ENCODE peak calls at places on chromosomes 1 and 21, in nine cellular contexts. O is lower lobe of right lung; Q is adrenal gland; L is mucosa of descending colon; P is GM23338; C is CD8-positive, alpha-beta T cell; N is cardiac muscle cell; F is colonic mucosa; S is fibroblast of the aortic adventitia. K is an unnamed sample.

GRCh38 chr1:43799656-43800629 is 92.6 kb downstream of the ST3GAL3 start:
- DNase-seq in O (no peak), F (no peak), P (no peak), Q (no peak), C (no peak), L (no peak), N (no peak), S (peak; percentile 71), K (no peak)

GRCh38 chr1:59262631-59263030 is 34.3 kb upstream of the FGGY start:
- DNase-seq in F (no peak), O (no peak), S (no peak), N (no peak), P (no peak), C (no peak), Q (no peak), L (no peak), K (no peak)

GRCh38 chr1:198523183-198523942 is 17.1 kb downstream of the ATP6V1G3 start:
- DNase-seq in O (no peak), C (no peak), L (no peak), P (no peak), F (no peak), S (no peak), N (no peak), Q (no peak), K (no peak)

GRCh38 chr1:50163674-50164073 is 55.0 kb downstream of the ELAVL4 start:
- DNase-seq in N (no peak), O (no peak), L (no peak), P (peak; percentile 65), S (no peak), Q (no peak), C (no peak), F (no peak), K (no peak)

GRCh38 chr1:111988377-111988742 is 1.1 kb downstream of the KCND3 start:
- DNase-seq in C (no peak), N (no peak), P (no peak), S (no peak), F (no peak), Q (no peak), L (no peak), O (no peak), K (no peak)

GRCh38 chr21:28627691-28628090 is 365.0 kb downstream of the LTN1 start:
- DNase-seq in O (no peak), N (no peak), F (no peak), L (no peak), P (no peak), S (peak; percentile 60), Q (no peak), C (no peak), K (no peak)

GRCh38 chr21:40416572-40416971 is 430.4 kb downstream of the DSCAM start:
- DNase-seq in L (no peak), S (no peak), P (no peak), C (no peak), N (no peak), O (no peak), Q (no peak), F (no peak), K (no peak)

GRCh38 chr1:76764638-76765572 is 102.4 kb upstream of the ST6GALNAC5 start:
- DNase-seq in P (no peak), S (no peak), O (peak; percentile 37), N (peak; percentile 10), L (peak; percentile 20), F (no peak), C (no peak), Q (no peak), K (no peak)

DNA sequence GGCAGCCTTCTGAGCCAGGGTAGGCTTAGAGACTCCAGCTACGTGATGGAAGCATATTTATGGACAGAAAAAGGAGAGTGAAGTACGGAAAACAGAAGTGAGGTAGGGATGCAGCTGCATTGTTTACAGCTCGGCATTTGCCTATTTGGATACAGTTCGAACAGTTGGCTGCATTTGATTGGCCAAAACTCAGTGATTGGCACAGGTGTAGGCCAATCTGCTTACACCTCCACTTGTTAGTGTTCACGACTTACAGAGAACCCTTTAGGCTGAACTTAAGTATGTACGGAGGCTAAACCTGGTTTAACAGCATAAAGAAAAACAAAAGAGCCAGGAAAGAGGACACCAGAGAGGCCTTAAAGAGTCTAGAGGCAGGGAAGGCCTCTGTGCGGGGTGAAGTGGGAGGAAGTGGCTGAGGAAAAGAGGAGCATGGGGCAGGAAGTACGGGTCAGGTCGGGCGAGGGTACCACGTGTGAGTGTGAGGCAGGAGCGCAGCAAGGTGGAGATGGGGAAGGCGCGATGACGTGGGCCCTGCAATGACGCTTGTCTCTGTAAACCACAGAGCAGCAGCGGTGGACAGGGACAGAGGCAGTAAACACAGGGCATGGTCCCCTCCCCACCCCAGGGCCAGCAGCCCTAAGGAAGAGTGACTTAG is 32.0 kb downstream of the RSPH1 start:
- DNase-seq in L (peak; percentile 62), F (peak; percentile 76), S (peak; percentile 51), O (peak; percentile 58), N (no peak), Q (no peak), P (peak; percentile 84), C (peak; percentile 56), K (peak; percentile 46)
- H3K4me3 ChIP-seq in L (no peak overlapping the region), F (no peak overlapping the region), S (no peak overlapping the region), O (no peak overlapping the region), N (no peak overlapping the region), Q (no peak overlapping the region), P (no peak overlapping the region), C (no peak overlapping the region), K (no peak overlapping the region)

GRCh38 chr1:45573231-45573804 is 10.5 kb upstream of the NASP start:
- DNase-seq in F (no peak), P (peak; percentile 59), N (no peak), L (no peak), C (no peak), O (no peak), Q (no peak), S (no peak), K (no peak)
- TF ChIP-seq CTCF in F (no peak), P (no peak), N (no peak), L (no peak), C (no peak), O (no peak), Q (no peak), S (no peak), K (no peak)

GRCh38 chr1:27960762-27961645 is 1.2 kb downstream of the XKR8 start:
- DNase-seq in N (no peak), O (no peak), P (no peak), C (no peak), Q (peak; percentile 52), F (no peak), L (no peak), S (no peak), K (no peak)

GRCh38 chr1:27957655-27958054 is 2.1 kb upstream of the XKR8 start:
- DNase-seq in P (no peak), Q (no peak), O (no peak), C (no peak), F (no peak), S (no peak), L (no peak), N (no peak), K (no peak)

GRCh38 chr1:27961646-27962221 is 2.0 kb downstream of the XKR8 start:
- DNase-seq in P (peak; percentile 37), S (no peak), L (no peak), N (no peak), F (no peak), O (no peak), Q (no peak), C (no peak), K (no peak)

GRCh38 chr1:27958513-27958912 is 1.3 kb upstream of the XKR8 start:
- DNase-seq in F (no peak), P (no peak), O (no peak), Q (no peak), L (peak; percentile 51), C (no peak), N (no peak), S (no peak), K (no peak)

DNA sequence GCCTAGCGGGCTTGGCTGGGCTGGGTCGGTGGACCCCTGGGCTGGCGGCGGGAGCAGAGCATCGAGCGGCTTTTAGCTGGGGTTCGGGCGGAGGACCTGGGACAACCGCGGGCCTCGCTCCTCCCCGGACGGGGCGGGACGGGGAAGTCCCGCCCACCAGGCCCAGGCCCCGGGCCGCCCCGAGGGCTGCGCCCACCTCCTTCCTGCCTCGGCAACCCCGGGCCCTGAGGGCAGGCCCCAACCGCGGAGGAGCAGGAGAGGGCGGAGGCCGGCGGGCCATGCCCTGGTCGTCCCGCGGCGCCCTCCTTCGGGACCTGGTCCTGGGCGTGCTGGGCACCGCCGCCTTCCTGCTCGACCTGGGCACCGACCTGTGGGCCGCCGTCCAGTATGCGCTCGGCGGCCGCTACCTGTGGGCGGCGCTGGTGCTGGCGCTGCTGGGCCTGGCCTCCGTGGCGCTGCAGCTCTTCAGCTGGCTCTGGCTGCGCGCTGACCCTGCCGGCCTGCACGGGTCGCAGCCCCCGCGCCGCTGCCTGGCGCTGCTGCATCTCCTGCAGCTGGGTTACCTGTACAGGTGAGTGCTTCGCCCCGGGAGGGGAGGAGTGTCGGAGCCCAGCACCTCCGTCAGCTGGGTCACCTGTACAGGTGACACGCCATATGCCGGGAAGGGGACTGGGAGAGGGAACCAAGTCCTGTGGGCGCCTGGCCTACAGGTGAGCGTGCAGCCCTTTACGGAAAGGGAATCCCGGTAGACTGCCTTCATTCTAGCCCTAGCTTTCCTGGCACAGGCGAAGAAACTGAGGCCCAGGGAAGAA is at the start of gene XKR8:
- DNase-seq in P (peak; percentile 94), O (peak; percentile 90), C (peak; percentile 71), F (peak; percentile 87), Q (peak; percentile 74), S (peak; percentile 59), N (peak; percentile 79), L (peak; percentile 93), K (peak; percentile 51)
- H3K4me3 ChIP-seq in P (peak within 1 kb of the TSS; percentile 93), O (peak within 1 kb of the TSS; percentile 87), C (peak within 1 kb of the TSS; percentile 69), F (peak within 1 kb of the TSS; percentile 61), Q (peak within 1 kb of the TSS; percentile 46), S (peak within 1 kb of the TSS; percentile 78), N (peak within 1 kb of the TSS; percentile 48), L (peak within 1 kb of the TSS; percentile 61), K (peak within 1 kb of the TSS; percentile 50)

DNA sequence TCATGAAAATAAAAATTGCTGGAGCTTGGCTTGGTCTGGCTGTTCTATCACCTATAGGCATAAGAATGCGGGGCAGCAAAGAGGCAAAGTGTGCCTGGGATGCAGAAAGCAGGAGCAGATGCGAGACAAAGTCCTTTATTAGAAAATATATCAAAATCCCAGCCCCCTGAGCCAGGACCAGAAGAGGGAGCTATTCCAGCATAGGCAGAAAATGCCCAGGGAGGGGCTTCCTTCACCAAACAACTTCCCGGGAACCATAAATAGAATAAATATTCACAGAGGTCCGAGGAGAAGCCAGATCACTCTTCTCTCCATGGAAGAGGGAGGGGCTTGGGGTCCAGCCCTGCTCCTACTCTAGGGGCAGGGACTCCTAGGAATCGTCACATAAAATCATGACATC is 5.0 kb downstream of the PPOX start:
- DNase-seq in P (peak; percentile 42), Q (no peak), O (no peak), F (no peak), L (no peak), C (no peak), S (no peak), N (no peak), K (no peak)
- TF ChIP-seq CTCF in P (peak; percentile 52), Q (no peak), O (no peak), F (no peak), L (no peak), C (no peak), S (peak; percentile 26), N (peak; percentile 15), K (peak; percentile 1)

GRCh38 chr1:46442317-46443161 is 47.1 kb upstream of the DMBX1 start:
- DNase-seq in P (peak; percentile 99), O (peak; percentile 78), L (peak; percentile 86), F (peak; percentile 89), S (peak; percentile 76), N (peak; percentile 81), Q (peak; percentile 82), C (peak; percentile 39), K (peak; percentile 75)
- H3K4me3 ChIP-seq in P (peak overlapping the region; percentile 71), O (peak overlapping the region; percentile 45), L (no peak overlapping the region), F (peak overlapping the region; percentile 12), S (peak overlapping the region; percentile 62), N (no peak overlapping the region), Q (no peak overlapping the region), C (peak overlapping the region; percentile 58), K (peak overlapping the region; percentile 31)

GRCh38 chr1:39410915-39411436 is 80.5 kb upstream of the BMP8A start:
- DNase-seq in N (peak; percentile 95), Q (peak; percentile 84), F (peak; percentile 80), C (peak; percentile 25), S (peak; percentile 97), L (peak; percentile 77), P (peak; percentile 84), O (peak; percentile 86), K (peak; percentile 84)
- TF ChIP-seq CTCF in N (peak; percentile 91), Q (peak; percentile 69), F (peak; percentile 49), C (peak; percentile 55), S (peak; percentile 93), L (peak; percentile 39), P (peak; percentile 67), O (peak; percentile 72), K (peak; percentile 90)